ENCODE peak calls at places on chromosome 13, in four cellular contexts. C is adrenal gland, N is A549, A is tibial nerve. Z is an unnamed sample. For H3K4me1, the result is how much of the 10 kb centered on the place peaks cover.

GRCh38 chr13:65555973-65556372 is 1674.2 kb downstream of the PCDH9 start:
- DNase-seq in A (no peak), C (no peak), N (no peak), Z (no peak)

GRCh38 chr13:36142735-36143134 is 11.6 kb upstream of the DCLK1 start:
- DNase-seq in C (no peak), A (no peak), N (no peak), Z (no peak)

GRCh38 chr13:60396783-60397692 is at the start of gene TDRD3:
- DNase-seq in C (peak), N (peak), A (peak), Z (peak)

GRCh38 chr13:63517376-63517775 is 2101.7 kb upstream of the PCDH20 start:
- DNase-seq in C (no peak), A (no peak), N (no peak), Z (no peak)

GRCh38 chr13:24734951-24735350 is 29.0 kb upstream of the RNF17 start:
- DNase-seq in N (no peak), A (no peak), C (no peak), Z (no peak)

GRCh38 chr13:66618702-66619101 is 611.4 kb downstream of the PCDH9 start:
- DNase-seq in A (no peak), N (peak), C (no peak), Z (no peak)

GRCh38 chr13:100398360-100398759 is 190.2 kb downstream of the GGACT start:
- DNase-seq in C (no peak), A (no peak), N (no peak), Z (no peak)

GRCh38 chr13:104683789-104684188 is 1617.6 kb upstream of the SLC10A2 start:
- DNase-seq in N (no peak), A (no peak), C (no peak), Z (no peak)

GRCh38 chr13:48585456-48585840 is 52.6 kb upstream of the RCBTB2 start:
- DNase-seq in C (no peak), A (no peak), N (no peak), Z (peak)

GRCh38 chr13:29996316-29996715 is 145.9 kb upstream of the UBL3 start:
- DNase-seq in N (no peak), C (no peak), A (no peak), Z (no peak)

GRCh38 chr13:40453666-40454030 is 212.8 kb downstream of the FOXO1 start:
- DNase-seq in C (no peak), N (no peak), A (no peak), Z (no peak)

GRCh38 chr13:23621316-23621645 is 51.1 kb downstream of the TNFRSF19 start:
- DNase-seq in A (no peak), N (peak), C (no peak), Z (no peak)

GRCh38 chr13:23044906-23045305 is 135.9 kb upstream of the SGCG start:
- DNase-seq in C (no peak), N (no peak), A (no peak), Z (no peak)

GRCh38 chr13:109665211-109665610 is 121.2 kb downstream of the IRS2 start:
- DNase-seq in N (no peak), C (no peak), A (no peak), Z (no peak)

GRCh38 chr13:77918391-77919261 is at the start of gene EDNRB:
- DNase-seq in N (no peak), A (peak), C (peak), Z (peak)

GRCh38 chr13:44920013-44920412 is 69.3 kb downstream of the NUFIP1 start:
- DNase-seq in C (peak), A (no peak), N (no peak), Z (no peak)

GRCh38 chr13:100564444-100565223 is 24.0 kb downstream of the GGACT start:
- DNase-seq in N (no peak), A (no peak), C (no peak), Z (no peak)

GRCh38 chr13:69580255-69580654 is 527.4 kb upstream of the ATXN8OS start:
- DNase-seq in A (no peak), N (no peak), C (no peak), Z (no peak)

GRCh38 chr13:111546921-111547675 is 226.7 kb downstream of the TEX29 start:
- DNase-seq in N (no peak), A (no peak), C (no peak), Z (no peak)

GRCh38 chr13:24640752-24641151 is 39.5 kb upstream of the ATP12A start:
- DNase-seq in A (no peak), C (no peak), N (no peak), Z (no peak)

GRCh38 chr13:57624565-57625435 is 6.7 kb upstream of the PCDH17 start:
- DNase-seq in C (peak), A (no peak), N (peak), Z (peak)

GRCh38 chr13:30847697-30848307 is 58.3 kb upstream of the MEDAG start:
- DNase-seq in C (no peak), A (no peak), N (no peak), Z (no peak)

GRCh38 chr13:29472317-29472961 is 123.0 kb downstream of the SLC7A1 start:
- DNase-seq in N (peak), A (no peak), C (no peak), Z (peak)

GRCh38 chr13:102902789-102903347 is 57.0 kb downstream of the ERCC5 start:
- DNase-seq in A (no peak), C (no peak), N (no peak), Z (no peak)

GRCh38 chr13:59229861-59230260 is 933.9 kb downstream of the DIAPH3 start:
- DNase-seq in N (no peak), C (no peak), A (no peak), Z (no peak)

GRCh38 chr13:37648604-37649003 is 50.0 kb upstream of the POSTN start:
- DNase-seq in N (no peak), A (no peak), C (no peak), Z (no peak)

GRCh38 chr13:36769545-36769944 is 49.5 kb upstream of the RFXAP start:
- DNase-seq in N (no peak), C (no peak), A (no peak), Z (no peak)

GRCh38 chr13:23828866-23829265 is 60.3 kb downstream of the MIPEP start:
- DNase-seq in N (no peak), C (no peak), A (no peak), Z (no peak)

GRCh38 chr13:41029629-41030028 is 10.5 kb upstream of the ELF1 start:
- DNase-seq in C (no peak), N (no peak), A (no peak), Z (no peak)

GRCh38 chr13:77952737-77953136 is 34.1 kb upstream of the EDNRB start:
- DNase-seq in N (no peak), C (no peak), A (no peak), Z (no peak)

GRCh38 chr13:33111414-33112110 is 95.3 kb downstream of the KL start:
- DNase-seq in N (no peak), C (no peak), A (no peak), Z (peak)

GRCh38 chr13:63190219-63190618 is 1774.6 kb upstream of the PCDH20 start:
- DNase-seq in C (no peak), N (no peak), A (no peak), Z (no peak)

DNA sequence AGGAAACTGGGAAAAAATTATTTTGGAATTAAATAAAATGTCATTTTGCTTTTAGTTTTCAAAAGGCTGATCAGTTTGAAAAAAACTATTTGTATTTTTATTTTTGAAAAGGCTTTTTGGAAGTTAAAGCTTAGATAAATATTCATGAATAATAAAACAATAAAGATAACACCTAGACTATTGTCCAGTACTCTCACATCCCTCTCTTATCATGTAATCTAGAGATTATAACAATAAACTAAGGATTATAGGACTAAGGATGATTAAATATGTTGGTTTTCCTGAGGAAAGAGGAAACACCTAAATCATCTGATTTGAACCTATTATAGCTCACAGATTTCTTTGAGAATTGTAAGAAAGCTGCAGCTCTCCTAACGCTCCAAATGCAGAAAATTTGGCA is 81.4 kb upstream of the AKAP11 start:
- DNase-seq in N (no peak), A (no peak), C (no peak), Z (no peak)
- H3K4me1 ChIP-seq in N (under half), A (under half), C (under half), Z (under half)

DNA sequence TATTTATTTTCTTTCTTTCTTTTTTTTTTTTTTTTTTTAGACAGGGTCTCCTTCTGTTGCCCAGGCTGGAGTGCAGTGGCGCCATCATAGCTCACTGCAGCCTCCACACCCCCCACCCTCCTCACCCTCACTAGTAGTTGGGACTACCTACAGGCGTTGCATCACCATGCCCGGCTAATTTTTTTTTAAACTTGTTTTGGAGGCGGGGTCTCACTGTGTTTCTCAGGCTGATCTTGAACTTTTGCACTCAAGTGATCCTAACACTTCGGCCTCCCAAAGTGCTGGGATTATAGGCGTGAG is 33.6 kb downstream of the GJA3 start:
- DNase-seq in C (no peak), A (no peak), N (no peak), Z (no peak)
- H3K4me3 ChIP-seq in C (peak), A (peak), N (peak), Z (peak)

DNA sequence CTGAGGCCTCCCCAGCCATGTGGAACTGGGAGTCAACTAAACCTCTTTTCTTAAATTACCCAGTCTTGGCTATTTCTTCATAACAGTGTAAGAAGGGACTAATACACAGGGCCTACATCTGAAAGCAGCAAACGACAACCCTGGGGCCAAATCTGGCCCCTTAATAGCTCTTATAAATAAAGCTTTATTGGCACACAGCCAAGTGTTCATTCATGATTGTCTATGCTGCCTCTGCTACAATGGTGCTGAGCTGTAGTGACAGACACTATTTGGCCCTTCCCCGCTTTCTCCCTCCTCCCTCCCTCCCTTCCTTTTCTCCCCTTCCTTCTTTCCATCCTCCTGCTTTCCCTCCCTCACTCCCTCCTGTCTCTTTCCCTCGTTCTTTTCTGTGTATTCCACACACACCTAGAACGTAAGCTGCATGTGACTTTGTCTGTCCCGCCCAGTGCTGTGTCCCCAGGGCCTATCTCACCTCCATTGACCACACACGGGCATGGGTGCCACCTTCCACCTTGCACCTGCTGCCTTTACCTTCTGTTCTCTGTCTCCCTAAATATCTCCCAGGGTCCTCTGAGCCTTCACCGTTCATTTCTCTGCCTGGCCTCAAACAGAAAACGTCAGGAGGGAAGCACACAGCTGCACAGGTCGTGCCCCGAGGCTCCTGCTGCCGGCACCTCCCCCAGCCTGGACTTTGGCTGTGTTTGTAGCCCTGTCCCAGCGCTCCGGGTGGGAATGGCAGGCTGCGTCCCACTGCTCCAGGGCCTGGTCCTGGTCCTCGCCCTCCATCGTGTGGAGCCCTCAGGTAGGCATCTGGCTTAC is at the start of gene PROZ:
- DNase-seq in N (no peak), C (no peak), A (no peak), Z (no peak)
- TF ChIP-seq POLR2A in N (no peak), C (no peak), A (no peak), Z (no peak)

GRCh38 chr13:74129500-74130144 is 4.6 kb downstream of the KLF12 start:
- DNase-seq in C (no peak), A (no peak), N (no peak), Z (no peak)
- H3K4me1 ChIP-seq in C (under half), A (under half), N (under half), Z (under half)